ENCODE peak calls at places on chromosomes 3 and 15, in four cellular contexts. One of them, this sample, is unnamed.

GRCh38 chr3:43794776-43795175 is 104.0 kb downstream of the ABHD5 start:
- DNase-seq in RWPE2: peak
- DNase-seq in AG08396: peak
- DNase-seq in HuH-7: no peak
- DNase-seq in this sample: no peak

GRCh38 chr15:74396146-74396438 is 28.6 kb upstream of the CYP11A1 start:
- DNase-seq in HuH-7: no peak
- DNase-seq in RWPE2: no peak
- DNase-seq in AG08396: no peak
- DNase-seq in this sample: no peak

GRCh38 chr15:41577863-41578735 is 19.1 kb downstream of the TYRO3 start:
- DNase-seq in HuH-7: no peak
- DNase-seq in AG08396: no peak
- DNase-seq in RWPE2: peak
- DNase-seq in this sample: peak

GRCh38 chr3:176714034-176714433 is 483.2 kb downstream of the TBL1XR1 start:
- DNase-seq in HuH-7: peak
- DNase-seq in AG08396: no peak
- DNase-seq in RWPE2: no peak
- DNase-seq in this sample: no peak

GRCh38 chr15:88704791-88705768 is 66.3 kb downstream of the ISG20 start:
- DNase-seq in HuH-7: no peak
- DNase-seq in RWPE2: peak
- DNase-seq in AG08396: peak
- DNase-seq in this sample: peak

GRCh38 chr3:114746502-114746901 is 400.6 kb downstream of the ZBTB20 start:
- DNase-seq in HuH-7: no peak
- DNase-seq in AG08396: peak
- DNase-seq in RWPE2: no peak
- DNase-seq in this sample: no peak

GRCh38 chr15:80942746-80943565 is 46.7 kb downstream of the MESD start:
- DNase-seq in RWPE2: peak
- DNase-seq in HuH-7: no peak
- DNase-seq in AG08396: no peak
- DNase-seq in this sample: no peak

GRCh38 chr15:39583586-39584265 is 2.8 kb downstream of the THBS1 start:
- DNase-seq in HuH-7: no peak
- DNase-seq in RWPE2: no peak
- DNase-seq in AG08396: no peak
- DNase-seq in this sample: no peak

GRCh38 chr3:113039546-113039945 is 48.8 kb downstream of the GTPBP8 start:
- DNase-seq in AG08396: no peak
- DNase-seq in HuH-7: no peak
- DNase-seq in RWPE2: no peak
- DNase-seq in this sample: no peak

GRCh38 chr3:31762016-31762764 is 218.9 kb downstream of the OSBPL10 start:
- DNase-seq in RWPE2: no peak
- DNase-seq in AG08396: no peak
- DNase-seq in HuH-7: no peak
- DNase-seq in this sample: no peak

GRCh38 chr15:43934480-43934879 is 107.7 kb downstream of the WDR76 start:
- DNase-seq in AG08396: no peak
- DNase-seq in HuH-7: no peak
- DNase-seq in RWPE2: peak
- DNase-seq in this sample: no peak

GRCh38 chr3:125062904-125063618 is 7.3 kb upstream of the HEG1 start:
- DNase-seq in AG08396: peak
- DNase-seq in RWPE2: peak
- DNase-seq in HuH-7: peak
- DNase-seq in this sample: no peak

GRCh38 chr3:149603126-149604074 is 54.4 kb downstream of the WWTR1 start:
- DNase-seq in AG08396: peak
- DNase-seq in HuH-7: no peak
- DNase-seq in RWPE2: no peak
- DNase-seq in this sample: no peak

GRCh38 chr3:141454906-141455602 is 31.8 kb upstream of the RASA2 start:
- DNase-seq in AG08396: peak
- DNase-seq in RWPE2: no peak
- DNase-seq in HuH-7: peak
- DNase-seq in this sample: no peak

GRCh38 chr3:33363113-33363800 is 76.9 kb downstream of the UBP1 start:
- DNase-seq in RWPE2: no peak
- DNase-seq in AG08396: no peak
- DNase-seq in HuH-7: no peak
- DNase-seq in this sample: no peak

GRCh38 chr3:189839576-189839975 is 208.4 kb downstream of the TP63 start:
- DNase-seq in AG08396: no peak
- DNase-seq in HuH-7: peak
- DNase-seq in RWPE2: no peak
- DNase-seq in this sample: no peak

GRCh38 chr3:14404396-14405119 is 2.2 kb downstream of the SLC6A6 start:
- DNase-seq in HuH-7: no peak
- DNase-seq in AG08396: no peak
- DNase-seq in RWPE2: no peak
- DNase-seq in this sample: no peak

This sample was measured in head of caudate nucleus.